ENCODE peak calls at places on chromosomes 1 and 21, in six cellular contexts. One of them, this sample, is unnamed.

GRCh38 chr1:30668026-30668425 is 55.4 kb downstream of the MATN1 start:
- DNase-seq in A549: no peak
- DNase-seq in left ventricle myocardium inferior: no peak
- DNase-seq in uterus: no peak
- DNase-seq in CD4-positive, alpha-beta T cell: no peak
- DNase-seq in substantia nigra: no peak
- DNase-seq in this sample: no peak

GRCh38 chr1:78408192-78408591 is 82.6 kb upstream of the PTGFR start:
- DNase-seq in uterus: no peak
- DNase-seq in A549: no peak
- DNase-seq in left ventricle myocardium inferior: no peak
- DNase-seq in CD4-positive, alpha-beta T cell: no peak
- DNase-seq in substantia nigra: no peak
- DNase-seq in this sample: no peak

GRCh38 chr21:32916522-32917099 is 109.1 kb upstream of the OLIG2 start:
- DNase-seq in left ventricle myocardium inferior: no peak
- DNase-seq in uterus: no peak
- DNase-seq in A549: no peak
- DNase-seq in CD4-positive, alpha-beta T cell: no peak
- DNase-seq in substantia nigra: no peak
- DNase-seq in this sample: no peak

GRCh38 chr1:42953182-42954180 is 5.2 kb downstream of the SLC2A1 start:
- DNase-seq in CD4-positive, alpha-beta T cell: no peak
- DNase-seq in A549: no peak
- DNase-seq in substantia nigra: peak
- DNase-seq in uterus: no peak
- DNase-seq in left ventricle myocardium inferior: no peak
- DNase-seq in this sample: no peak

GRCh38 chr1:231969078-231969477 is 342.5 kb downstream of the DISC1 start:
- DNase-seq in left ventricle myocardium inferior: no peak
- DNase-seq in uterus: no peak
- DNase-seq in CD4-positive, alpha-beta T cell: no peak
- DNase-seq in substantia nigra: no peak
- DNase-seq in A549: no peak
- DNase-seq in this sample: no peak

GRCh38 chr1:234605983-234606730 is 3.8 kb downstream of the IRF2BP2 start:
- DNase-seq in substantia nigra: peak
- DNase-seq in CD4-positive, alpha-beta T cell: peak
- DNase-seq in uterus: no peak
- DNase-seq in left ventricle myocardium inferior: peak
- DNase-seq in A549: no peak
- DNase-seq in this sample: peak

GRCh38 chr1:88104234-88104633 is 579.8 kb upstream of the PKN2 start:
- DNase-seq in left ventricle myocardium inferior: no peak
- DNase-seq in A549: no peak
- DNase-seq in uterus: no peak
- DNase-seq in CD4-positive, alpha-beta T cell: no peak
- DNase-seq in substantia nigra: no peak
- DNase-seq in this sample: no peak

GRCh38 chr1:153431002-153431401 is 14.7 kb downstream of the S100A7A start:
- DNase-seq in substantia nigra: no peak
- DNase-seq in left ventricle myocardium inferior: no peak
- DNase-seq in A549: no peak
- DNase-seq in uterus: no peak
- DNase-seq in CD4-positive, alpha-beta T cell: no peak
- DNase-seq in this sample: no peak

GRCh38 chr21:39628380-39628779 is 15.6 kb downstream of the B3GALT5 start:
- DNase-seq in uterus: no peak
- DNase-seq in CD4-positive, alpha-beta T cell: no peak
- DNase-seq in A549: no peak
- DNase-seq in substantia nigra: no peak
- DNase-seq in left ventricle myocardium inferior: no peak
- DNase-seq in this sample: no peak

GRCh38 chr21:25903599-25903998 is 168.8 kb downstream of the GABPA start:
- DNase-seq in substantia nigra: no peak
- DNase-seq in A549: no peak
- DNase-seq in uterus: no peak
- DNase-seq in CD4-positive, alpha-beta T cell: no peak
- DNase-seq in left ventricle myocardium inferior: no peak
- DNase-seq in this sample: no peak

GRCh38 chr1:47405697-47406096 is 10.4 kb upstream of the FOXE3 start:
- DNase-seq in A549: no peak
- DNase-seq in CD4-positive, alpha-beta T cell: no peak
- DNase-seq in substantia nigra: no peak
- DNase-seq in uterus: no peak
- DNase-seq in left ventricle myocardium inferior: no peak
- DNase-seq in this sample: no peak

GRCh38 chr1:70874063-70874462 is 173.6 kb downstream of the PTGER3 start:
- DNase-seq in uterus: no peak
- DNase-seq in left ventricle myocardium inferior: peak
- DNase-seq in substantia nigra: no peak
- DNase-seq in CD4-positive, alpha-beta T cell: no peak
- DNase-seq in A549: no peak
- DNase-seq in this sample: no peak

GRCh38 chr1:9573723-9574122 is 15.0 kb upstream of the TMEM201 start:
- DNase-seq in left ventricle myocardium inferior: no peak
- DNase-seq in substantia nigra: no peak
- DNase-seq in CD4-positive, alpha-beta T cell: no peak
- DNase-seq in uterus: no peak
- DNase-seq in A549: no peak
- DNase-seq in this sample: no peak

GRCh38 chr1:153946622-153947246 is at the start of gene DENND4B:
- DNase-seq in A549: peak
- DNase-seq in CD4-positive, alpha-beta T cell: peak
- DNase-seq in left ventricle myocardium inferior: peak
- DNase-seq in uterus: peak
- DNase-seq in substantia nigra: peak
- DNase-seq in this sample: peak

GRCh38 chr1:1089731-1090423 is 15.8 kb upstream of the RNF223 start:
- DNase-seq in left ventricle myocardium inferior: no peak
- DNase-seq in substantia nigra: no peak
- DNase-seq in A549: no peak
- DNase-seq in uterus: no peak
- DNase-seq in CD4-positive, alpha-beta T cell: no peak
- DNase-seq in this sample: peak

GRCh38 chr1:182917386-182917785 is 35.6 kb downstream of the SHCBP1L start:
- DNase-seq in left ventricle myocardium inferior: no peak
- DNase-seq in substantia nigra: no peak
- DNase-seq in A549: no peak
- DNase-seq in uterus: no peak
- DNase-seq in CD4-positive, alpha-beta T cell: no peak
- DNase-seq in this sample: no peak

GRCh38 chr1:14403961-14404645 is 194.4 kb upstream of the KAZN start:
- DNase-seq in A549: no peak
- DNase-seq in substantia nigra: no peak
- DNase-seq in uterus: no peak
- DNase-seq in left ventricle myocardium inferior: no peak
- DNase-seq in CD4-positive, alpha-beta T cell: no peak
- DNase-seq in this sample: no peak

GRCh38 chr1:79193211-79194079 is 186.9 kb upstream of the ADGRL4 start:
- DNase-seq in uterus: no peak
- DNase-seq in CD4-positive, alpha-beta T cell: no peak
- DNase-seq in substantia nigra: no peak
- DNase-seq in left ventricle myocardium inferior: no peak
- DNase-seq in A549: peak
- DNase-seq in this sample: no peak

GRCh38 chr1:178224358-178224757 is 130.5 kb downstream of the RASAL2 start:
- DNase-seq in A549: no peak
- DNase-seq in substantia nigra: no peak
- DNase-seq in CD4-positive, alpha-beta T cell: no peak
- DNase-seq in left ventricle myocardium inferior: no peak
- DNase-seq in uterus: no peak
- DNase-seq in this sample: no peak

DNA sequence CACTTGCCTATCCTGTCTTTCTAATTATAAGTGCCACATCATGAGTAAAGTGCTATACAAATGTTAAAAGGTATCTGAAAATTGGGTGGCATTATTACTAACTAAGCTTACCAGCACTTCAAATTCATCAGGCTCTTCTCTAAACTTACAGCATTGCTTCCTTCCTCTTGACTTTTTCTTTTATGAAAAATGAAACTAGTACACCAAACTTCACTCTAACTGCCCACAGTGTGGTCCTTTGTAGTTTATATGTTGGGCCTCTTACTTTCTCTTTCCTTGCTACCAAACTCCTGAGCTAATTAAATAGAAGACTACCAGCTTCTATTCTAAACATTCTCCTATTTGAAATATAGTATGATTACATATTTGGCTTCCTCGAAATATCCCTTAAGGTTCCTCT is 81.8 kb downstream of the NOTCH2 start:
- DNase-seq in substantia nigra: no peak
- DNase-seq in uterus: no peak
- DNase-seq in left ventricle myocardium inferior: no peak
- DNase-seq in A549: no peak
- DNase-seq in CD4-positive, alpha-beta T cell: no peak
- DNase-seq in this sample: no peak
- H3K27ac ChIP-seq in substantia nigra: no peak
- H3K27ac ChIP-seq in uterus: peak
- H3K27ac ChIP-seq in left ventricle myocardium inferior: peak
- H3K27ac ChIP-seq in A549: peak
- H3K27ac ChIP-seq in CD4-positive, alpha-beta T cell: peak
- H3K27ac ChIP-seq in this sample: no peak

GRCh38 chr1:151386002-151386401 is 13.4 kb upstream of the PSMB4 start:
- DNase-seq in A549: no peak
- DNase-seq in uterus: no peak
- DNase-seq in substantia nigra: no peak
- DNase-seq in CD4-positive, alpha-beta T cell: no peak
- DNase-seq in left ventricle myocardium inferior: no peak
- DNase-seq in this sample: no peak
- H3K27ac ChIP-seq in A549: no peak
- H3K27ac ChIP-seq in uterus: no peak
- H3K27ac ChIP-seq in substantia nigra: no peak
- H3K27ac ChIP-seq in CD4-positive, alpha-beta T cell: no peak
- H3K27ac ChIP-seq in left ventricle myocardium inferior: no peak
- H3K27ac ChIP-seq in this sample: no peak

DNA sequence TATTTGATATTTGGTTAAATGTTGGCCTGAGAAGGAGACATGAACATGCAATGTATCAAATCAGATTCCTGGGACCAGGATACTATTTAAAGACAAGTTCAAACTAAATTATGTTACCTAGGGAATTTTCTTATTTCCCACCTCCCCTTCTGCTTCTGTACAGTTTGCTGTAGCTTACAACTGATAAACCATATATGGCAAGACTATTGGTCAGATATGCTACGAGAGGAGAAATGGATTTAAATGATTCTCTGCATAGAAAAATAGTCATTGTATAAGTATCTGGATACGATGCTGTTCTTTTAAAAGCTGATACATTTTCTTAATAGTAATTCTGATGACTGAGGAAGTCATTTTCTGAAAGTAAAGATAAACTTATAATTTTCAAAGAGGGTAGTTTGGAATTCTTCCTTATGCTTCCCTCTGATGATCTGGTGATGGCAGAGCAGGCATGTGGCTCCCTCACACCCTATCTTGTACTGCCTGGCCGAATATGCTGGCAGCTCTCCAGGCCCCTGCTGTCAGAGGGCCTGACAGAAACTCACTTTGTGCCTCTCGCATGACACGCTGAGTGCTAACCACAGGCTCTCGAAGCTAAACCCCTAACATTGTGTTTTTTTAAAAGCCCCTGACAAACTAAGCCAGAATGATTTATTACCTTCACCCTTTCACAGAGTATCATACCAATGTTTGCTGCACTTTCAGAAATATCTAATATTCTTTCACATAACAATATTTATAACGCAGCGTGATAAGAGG is 19.4 kb downstream of the RRP15 start:
- DNase-seq in substantia nigra: no peak
- DNase-seq in left ventricle myocardium inferior: peak
- DNase-seq in uterus: no peak
- DNase-seq in CD4-positive, alpha-beta T cell: no peak
- DNase-seq in A549: no peak
- DNase-seq in this sample: no peak
- H3K27ac ChIP-seq in substantia nigra: no peak
- H3K27ac ChIP-seq in left ventricle myocardium inferior: peak
- H3K27ac ChIP-seq in uterus: no peak
- H3K27ac ChIP-seq in CD4-positive, alpha-beta T cell: no peak
- H3K27ac ChIP-seq in A549: no peak
- H3K27ac ChIP-seq in this sample: no peak

GRCh38 chr1:174812656-174813055 is 187.1 kb upstream of the CACYBP start:
- DNase-seq in left ventricle myocardium inferior: no peak
- DNase-seq in A549: no peak
- DNase-seq in substantia nigra: no peak
- DNase-seq in uterus: no peak
- DNase-seq in CD4-positive, alpha-beta T cell: no peak
- DNase-seq in this sample: no peak
- H3K27ac ChIP-seq in left ventricle myocardium inferior: no peak
- H3K27ac ChIP-seq in A549: no peak
- H3K27ac ChIP-seq in substantia nigra: no peak
- H3K27ac ChIP-seq in uterus: no peak
- H3K27ac ChIP-seq in CD4-positive, alpha-beta T cell: no peak
- H3K27ac ChIP-seq in this sample: no peak